ENCODE peak calls at places on chromosomes 11 and 22, in seven cellular contexts. L is stromal cell of bone marrow; A is activated CD4-positive, alpha-beta T cell treated with anti-CD3 and anti-CD28 coated beads for 36 hours; D is effector memory CD8-positive, alpha-beta T cell; M is ovary; P is NCI-H1417; C is uterus. N is an unnamed sample.

GRCh38 chr11:32231909-32232493 is 141.1 kb downstream of the RCN1 start:
- DNase-seq in P (no peak), D (no peak), M (no peak), A (peak; percentile 49), C (no peak), L (peak; percentile 8), N (peak; percentile 5)

GRCh38 chr22:38035530-38035885 is 21.7 kb upstream of the PICK1 start:
- DNase-seq in D (no peak), A (no peak), P (peak; percentile 8), L (no peak), M (no peak), C (no peak), N (no peak)

GRCh38 chr11:6333112-6333511 is 12.8 kb upstream of the CAVIN3 start:
- DNase-seq in L (peak; percentile 25), M (no peak), D (no peak), C (no peak), A (no peak), P (peak; percentile 5), N (no peak)

GRCh38 chr11:3040881-3041280 is 16.3 kb downstream of the CARS1 start:
- DNase-seq in P (no peak), M (no peak), C (no peak), L (no peak), A (no peak), D (no peak), N (no peak)

GRCh38 chr22:17785185-17786184 is 11.2 kb upstream of the BID start:
- DNase-seq in M (no peak), D (peak; percentile 74), L (no peak), C (no peak), A (peak; percentile 85), P (no peak), N (no peak)

GRCh38 chr11:30855383-30856006 is 269.3 kb upstream of the MPPED2 start:
- DNase-seq in D (no peak), M (no peak), P (peak; percentile 42), A (no peak), L (peak; percentile 9), C (no peak), N (no peak)

GRCh38 chr11:291281-292210 is 2.6 kb downstream of the PGGHG start:
- DNase-seq in L (no peak), P (no peak), A (peak; percentile 7), M (no peak), C (no peak), D (no peak), N (no peak)

GRCh38 chr22:25747245-25747944 is 5.4 kb downstream of the MYO18B start:
- DNase-seq in D (no peak), L (peak; percentile 90), P (no peak), C (peak; percentile 37), M (no peak), A (no peak), N (peak; percentile 78)

GRCh38 chr22:22820626-22821025 is 67.0 kb upstream of the IGLL5 start:
- DNase-seq in M (no peak), D (peak; percentile 53), C (no peak), P (no peak), L (no peak), A (peak; percentile 38), N (no peak)

GRCh38 chr22:23836281-23836680 is 2.5 kb downstream of the DERL3 start:
- DNase-seq in P (no peak), A (no peak), L (no peak), D (no peak), C (no peak), M (no peak), N (no peak)

GRCh38 chr11:20003357-20003756 is 156.9 kb downstream of the DBX1 start:
- DNase-seq in D (no peak), L (no peak), C (no peak), P (no peak), A (no peak), M (no peak), N (no peak)

GRCh38 chr11:77381749-77382693 is 80.5 kb upstream of the GDPD4 start:
- DNase-seq in P (no peak), M (no peak), D (no peak), C (no peak), A (no peak), L (no peak), N (peak; percentile 40)

GRCh38 chr22:37193629-37194191 is 5.7 kb upstream of the C1QTNF6 start:
- DNase-seq in M (no peak), P (no peak), D (peak; percentile 47), L (no peak), C (peak; percentile 35), A (peak; percentile 59), N (no peak)

GRCh38 chr11:123594188-123594901 is 60.1 kb downstream of the SCN3B start:
- DNase-seq in C (no peak), D (no peak), L (no peak), M (no peak), P (no peak), A (no peak), N (no peak)

GRCh38 chr22:27327981-27328721 is 473.4 kb downstream of the MN1 start:
- DNase-seq in L (no peak), C (no peak), A (no peak), M (no peak), P (no peak), D (no peak), N (no peak)

GRCh38 chr11:117828641-117829368 is 4.3 kb upstream of the FXYD2 start:
- DNase-seq in A (peak; percentile 91), M (peak; percentile 64), P (no peak), C (peak; percentile 64), D (peak; percentile 77), L (no peak), N (no peak)

GRCh38 chr11:79762271-79762935 is 321.6 kb upstream of the TENM4 start:
- DNase-seq in M (no peak), C (no peak), L (no peak), P (peak; percentile 28), A (no peak), D (no peak), N (no peak)

GRCh38 chr11:79367844-79368243 is 73.0 kb downstream of the TENM4 start:
- DNase-seq in C (no peak), P (no peak), D (no peak), L (no peak), A (no peak), M (no peak), N (no peak)

GRCh38 chr11:117822031-117822521 is 2.5 kb downstream of the FXYD2 start:
- DNase-seq in A (peak; percentile 80), L (no peak), P (peak; percentile 40), C (no peak), M (no peak), D (peak; percentile 48), N (no peak)

GRCh38 chr11:102581091-102581490 is 44.0 kb downstream of the MMP20 start:
- DNase-seq in L (no peak), D (no peak), P (no peak), C (no peak), M (no peak), A (no peak), N (no peak)

GRCh38 chr11:43943357-43943930 is 1.0 kb downstream of the C11orf96 start:
- DNase-seq in M (no peak), C (no peak), P (no peak), A (peak; percentile 21), L (no peak), D (no peak), N (no peak)

GRCh38 chr11:64713781-64714363 is 9.1 kb downstream of the NRXN2 start:
- DNase-seq in M (no peak), D (no peak), P (no peak), L (no peak), C (no peak), A (no peak), N (no peak)

N was measured in GM04504.